ENCODE peak calls at places on chromosomes 4 and X, in ten cellular contexts. W, E, Y, A, O, H, M, D, G and P are unnamed samples.

GRCh38 chr4:150001815-150002214 is 76.4 kb upstream of the DCLK2 start:
- DNase-seq in W (no peak), E (no peak), Y (no peak), A (no peak), O (peak), H (no peak), M (no peak), D (no peak), G (no peak), P (no peak)

GRCh38 chr4:11424000-11424399 is 4.7 kb downstream of the HS3ST1 start:
- DNase-seq in W (no peak), E (peak), Y (no peak), A (no peak), O (no peak), H (no peak), M (no peak), D (no peak), G (no peak), P (no peak)

GRCh38 chrX:151750511-151750910 is 16.0 kb downstream of the CNGA2 start:
- DNase-seq in W (no peak), E (no peak), Y (no peak), A (no peak), O (no peak), H (no peak), M (no peak), D (no peak), G (no peak), P (no peak)

GRCh38 chr4:166318810-166319525 is 445.9 kb downstream of the TLL1 start:
- DNase-seq in W (no peak), E (no peak), Y (no peak), A (no peak), O (peak), H (no peak), M (no peak), D (peak), G (no peak), P (no peak)

GRCh38 chr4:55312491-55313101 is 33.4 kb upstream of the SRD5A3 start:
- DNase-seq in W (no peak), E (peak), Y (no peak), A (no peak), O (peak), H (no peak), M (no peak), D (no peak), G (no peak), P (no peak)

GRCh38 chr4:179313823-179314222 is 1871.6 kb upstream of the AGA start:
- DNase-seq in W (no peak), E (no peak), Y (no peak), A (no peak), O (no peak), H (no peak), M (no peak), D (no peak), G (no peak), P (no peak)

GRCh38 chr4:138904793-138905192 is 110.8 kb upstream of the NOCT start:
- DNase-seq in W (no peak), E (no peak), Y (no peak), A (no peak), O (no peak), H (no peak), M (no peak), D (no peak), G (no peak), P (no peak)

GRCh38 chr4:147678796-147679549 is 5.0 kb downstream of the PRMT9 start:
- DNase-seq in W (no peak), E (no peak), Y (no peak), A (no peak), O (peak), H (no peak), M (no peak), D (no peak), G (no peak), P (no peak)

GRCh38 chr4:106368678-106369077 is at the start of gene GIMD1:
- DNase-seq in W (no peak), E (no peak), Y (no peak), A (no peak), O (no peak), H (no peak), M (no peak), D (no peak), G (no peak), P (no peak)

GRCh38 chrX:16993791-16994318 is 47.4 kb downstream of the REPS2 start:
- DNase-seq in W (no peak), E (no peak), Y (no peak), A (no peak), O (peak), H (no peak), M (no peak), D (no peak), G (no peak), P (no peak)

GRCh38 chr4:107027379-107027778 is 8.7 kb downstream of the DKK2 start:
- DNase-seq in W (no peak), E (no peak), Y (no peak), A (no peak), O (no peak), H (no peak), M (no peak), D (no peak), G (no peak), P (no peak)

GRCh38 chr4:2598661-2599654 is 62.5 kb downstream of the FAM193A start:
- DNase-seq in W (no peak), E (no peak), Y (no peak), A (no peak), O (no peak), H (no peak), M (no peak), D (no peak), G (no peak), P (no peak)

GRCh38 chr4:120088507-120088906 is 21.9 kb upstream of the MAD2L1 start:
- DNase-seq in W (no peak), E (no peak), Y (no peak), A (no peak), O (no peak), H (no peak), M (no peak), D (no peak), G (no peak), P (no peak)

GRCh38 chr4:107900508-107900907 is 30.8 kb upstream of the CYP2U1 start:
- DNase-seq in W (no peak), E (no peak), Y (no peak), A (no peak), O (no peak), H (no peak), M (no peak), D (no peak), G (no peak), P (no peak)

GRCh38 chr4:81314196-81314896 is 99.3 kb upstream of the PRKG2 start:
- DNase-seq in W (no peak), E (peak), Y (no peak), A (no peak), O (peak), H (no peak), M (no peak), D (no peak), G (no peak), P (no peak)

GRCh38 chr4:83248486-83248885 is 36.1 kb downstream of the COQ2 start:
- DNase-seq in W (no peak), E (no peak), Y (no peak), A (no peak), O (peak), H (peak), M (no peak), D (no peak), G (no peak), P (no peak)

GRCh38 chr4:155535802-155536454 is 130.7 kb upstream of the GUCY1A1 start:
- DNase-seq in W (no peak), E (no peak), Y (no peak), A (no peak), O (no peak), H (no peak), M (no peak), D (no peak), G (no peak), P (no peak)

GRCh38 chr4:57465321-57466056 is 355.3 kb upstream of the IGFBP7 start:
- DNase-seq in W (no peak), E (no peak), Y (no peak), A (no peak), O (no peak), H (no peak), M (no peak), D (no peak), G (no peak), P (no peak)

GRCh38 chr4:25484243-25484721 is 107.2 kb downstream of the ANAPC4 start:
- DNase-seq in W (no peak), E (peak), Y (no peak), A (no peak), O (peak), H (no peak), M (no peak), D (no peak), G (no peak), P (no peak)

GRCh38 chrX:86805241-86805640 is 657.0 kb downstream of the DACH2 start:
- DNase-seq in W (no peak), E (no peak), Y (no peak), A (no peak), O (no peak), H (no peak), M (no peak), D (no peak), G (no peak), P (no peak)

GRCh38 chr4:138639018-138639876 is 376.3 kb upstream of the NOCT start:
- DNase-seq in W (no peak), E (no peak), Y (no peak), A (no peak), O (peak), H (no peak), M (no peak), D (no peak), G (no peak), P (no peak)

GRCh38 chr4:158968961-158969360 is 133.9 kb upstream of the RAPGEF2 start:
- DNase-seq in W (no peak), E (no peak), Y (no peak), A (no peak), O (no peak), H (no peak), M (no peak), D (no peak), G (no peak), P (no peak)

GRCh38 chr4:122930877-122931276 is 8.5 kb upstream of the NUDT6 start:
- DNase-seq in W (no peak), E (peak), Y (no peak), A (no peak), O (peak), H (no peak), M (no peak), D (no peak), G (no peak), P (no peak)

GRCh38 chr4:121597346-121597934 is 99.3 kb downstream of the ANXA5 start:
- DNase-seq in W (no peak), E (no peak), Y (no peak), A (no peak), O (no peak), H (no peak), M (no peak), D (no peak), G (no peak), P (no peak)

GRCh38 chr4:15749001-15749400 is 29.1 kb upstream of the CD38 start:
- DNase-seq in W (no peak), E (no peak), Y (no peak), A (no peak), O (no peak), H (no peak), M (no peak), D (no peak), G (no peak), P (no peak)

GRCh38 chr4:189806506-189806905 is 134.2 kb upstream of the FRG1 start:
- DNase-seq in W (no peak), E (no peak), Y (no peak), A (no peak), O (no peak), H (no peak), M (no peak), D (no peak), G (no peak), P (no peak)